ENCODE peak calls at places on chromosomes 6 and 20, in eight cellular contexts. One of them, this sample, is unnamed.
A peak's percentile ranks its signal among the peaks of the same experiment; 100 is the strongest.

GRCh38 chr6:25601797-25602679 is 50.0 kb upstream of the SCGN start:
- DNase-seq in CD4-positive, alpha-beta T cell: no peak
- DNase-seq in mucosa of descending colon: no peak
- DNase-seq in colonic mucosa: no peak
- DNase-seq in epithelial cell of esophagus: peak; percentile 63
- DNase-seq in endothelial cell: no peak
- DNase-seq in fibroblast of the aortic adventitia: peak; percentile 86
- DNase-seq in adrenal gland: no peak
- DNase-seq in this sample: no peak

GRCh38 chr6:33935439-33936080 is 131.8 kb upstream of the MLN start:
- DNase-seq in mucosa of descending colon: no peak
- DNase-seq in endothelial cell: no peak
- DNase-seq in colonic mucosa: no peak
- DNase-seq in adrenal gland: no peak
- DNase-seq in epithelial cell of esophagus: no peak
- DNase-seq in fibroblast of the aortic adventitia: no peak
- DNase-seq in CD4-positive, alpha-beta T cell: no peak
- DNase-seq in this sample: peak; percentile 58

GRCh38 chr20:53141651-53142050 is 169.5 kb downstream of the TSHZ2 start:
- DNase-seq in mucosa of descending colon: no peak
- DNase-seq in epithelial cell of esophagus: no peak
- DNase-seq in endothelial cell: no peak
- DNase-seq in fibroblast of the aortic adventitia: no peak
- DNase-seq in CD4-positive, alpha-beta T cell: no peak
- DNase-seq in adrenal gland: no peak
- DNase-seq in colonic mucosa: no peak
- DNase-seq in this sample: no peak

GRCh38 chr6:23656257-23656731 is 469.7 kb upstream of the NRSN1 start:
- DNase-seq in fibroblast of the aortic adventitia: no peak
- DNase-seq in adrenal gland: no peak
- DNase-seq in epithelial cell of esophagus: no peak
- DNase-seq in mucosa of descending colon: no peak
- DNase-seq in CD4-positive, alpha-beta T cell: no peak
- DNase-seq in endothelial cell: no peak
- DNase-seq in colonic mucosa: no peak
- DNase-seq in this sample: peak; percentile 20

GRCh38 chr6:42378125-42378524 is 73.6 kb downstream of the TRERF1 start:
- DNase-seq in epithelial cell of esophagus: no peak
- DNase-seq in mucosa of descending colon: no peak
- DNase-seq in adrenal gland: no peak
- DNase-seq in CD4-positive, alpha-beta T cell: no peak
- DNase-seq in fibroblast of the aortic adventitia: no peak
- DNase-seq in colonic mucosa: no peak
- DNase-seq in endothelial cell: no peak
- DNase-seq in this sample: no peak

GRCh38 chr6:41467627-41468404 is 78.4 kb upstream of the FOXP4 start:
- DNase-seq in fibroblast of the aortic adventitia: no peak
- DNase-seq in adrenal gland: no peak
- DNase-seq in CD4-positive, alpha-beta T cell: no peak
- DNase-seq in colonic mucosa: no peak
- DNase-seq in epithelial cell of esophagus: no peak
- DNase-seq in endothelial cell: no peak
- DNase-seq in mucosa of descending colon: no peak
- DNase-seq in this sample: no peak

GRCh38 chr6:169340395-169340794 is 86.7 kb upstream of the THBS2 start:
- DNase-seq in adrenal gland: peak; percentile 76
- DNase-seq in epithelial cell of esophagus: peak; percentile 81
- DNase-seq in fibroblast of the aortic adventitia: no peak
- DNase-seq in mucosa of descending colon: no peak
- DNase-seq in colonic mucosa: peak; percentile 38
- DNase-seq in CD4-positive, alpha-beta T cell: no peak
- DNase-seq in endothelial cell: no peak
- DNase-seq in this sample: no peak

GRCh38 chr6:36979343-36979742 is 6.7 kb downstream of the MTCH1 start:
- DNase-seq in mucosa of descending colon: no peak
- DNase-seq in endothelial cell: no peak
- DNase-seq in adrenal gland: peak; percentile 67
- DNase-seq in epithelial cell of esophagus: peak; percentile 57
- DNase-seq in fibroblast of the aortic adventitia: peak; percentile 75
- DNase-seq in colonic mucosa: peak; percentile 34
- DNase-seq in CD4-positive, alpha-beta T cell: peak; percentile 35
- DNase-seq in this sample: no peak

GRCh38 chr6:92849636-92850035 is 569.7 kb downstream of the EPHA7 start:
- DNase-seq in colonic mucosa: no peak
- DNase-seq in mucosa of descending colon: no peak
- DNase-seq in epithelial cell of esophagus: peak; percentile 81
- DNase-seq in endothelial cell: no peak
- DNase-seq in CD4-positive, alpha-beta T cell: no peak
- DNase-seq in adrenal gland: no peak
- DNase-seq in fibroblast of the aortic adventitia: no peak
- DNase-seq in this sample: no peak

GRCh38 chr20:21702001-21702400 is 3.5 kb upstream of the PAX1 start:
- DNase-seq in CD4-positive, alpha-beta T cell: no peak
- DNase-seq in adrenal gland: no peak
- DNase-seq in colonic mucosa: no peak
- DNase-seq in fibroblast of the aortic adventitia: no peak
- DNase-seq in endothelial cell: no peak
- DNase-seq in epithelial cell of esophagus: no peak
- DNase-seq in mucosa of descending colon: no peak
- DNase-seq in this sample: no peak

DNA sequence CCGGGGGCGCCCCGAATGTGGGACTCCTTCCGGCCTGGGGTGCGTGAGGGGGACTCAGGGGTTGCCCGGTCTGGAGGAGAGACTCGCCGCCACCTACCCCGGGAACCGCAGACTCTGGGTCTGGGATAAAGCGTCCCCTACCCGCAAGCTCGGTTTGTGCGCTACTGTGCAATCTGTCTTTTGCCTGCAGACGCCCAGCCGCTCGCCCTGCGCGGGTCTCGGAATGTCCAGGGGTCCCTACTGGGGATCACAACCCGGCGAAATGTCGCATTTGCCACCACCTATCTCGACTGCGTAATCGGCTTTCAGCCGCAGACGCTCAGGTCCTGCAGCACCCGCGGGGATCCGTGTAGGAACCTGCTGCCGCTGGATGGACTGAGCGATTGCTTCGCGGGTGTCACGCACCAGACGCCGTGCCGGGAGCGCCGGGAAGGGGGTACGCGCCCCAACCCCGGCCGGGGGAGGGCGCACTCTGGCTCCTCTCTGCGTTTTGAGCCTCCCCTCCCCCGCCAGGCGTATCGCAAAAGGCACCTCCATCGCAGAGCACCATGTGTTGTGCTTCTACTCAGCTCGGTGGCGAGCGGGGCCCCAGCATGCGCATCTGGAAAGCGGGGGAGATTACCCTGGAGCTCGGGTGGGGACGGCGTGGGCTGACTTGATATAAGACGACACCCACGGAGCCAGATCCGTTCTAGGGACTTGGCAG is 824 bp upstream of the PTPRA start:
- DNase-seq in CD4-positive, alpha-beta T cell: peak; percentile 73
- DNase-seq in adrenal gland: peak; percentile 66
- DNase-seq in fibroblast of the aortic adventitia: peak; percentile 43
- DNase-seq in endothelial cell: peak; percentile 43
- DNase-seq in epithelial cell of esophagus: peak; percentile 70
- DNase-seq in mucosa of descending colon: peak; percentile 82
- DNase-seq in colonic mucosa: peak; percentile 76
- DNase-seq in this sample: peak; percentile 67
- TF ChIP-seq CTCF in CD4-positive, alpha-beta T cell: peak; percentile 52
- TF ChIP-seq CTCF in adrenal gland: no peak
- TF ChIP-seq CTCF in fibroblast of the aortic adventitia: peak; percentile 19
- TF ChIP-seq CTCF in endothelial cell: no peak
- TF ChIP-seq CTCF in epithelial cell of esophagus: peak; percentile 29
- TF ChIP-seq CTCF in mucosa of descending colon: no peak
- TF ChIP-seq CTCF in colonic mucosa: no peak
- TF ChIP-seq CTCF in this sample: no peak

GRCh38 chr20:60209048-60209447 is 250.8 kb downstream of the CDH26 start:
- DNase-seq in endothelial cell: no peak
- DNase-seq in epithelial cell of esophagus: no peak
- DNase-seq in colonic mucosa: no peak
- DNase-seq in CD4-positive, alpha-beta T cell: no peak
- DNase-seq in mucosa of descending colon: no peak
- DNase-seq in adrenal gland: no peak
- DNase-seq in fibroblast of the aortic adventitia: no peak
- DNase-seq in this sample: no peak

GRCh38 chr20:60211618-60212463 is 253.6 kb downstream of the CDH26 start:
- DNase-seq in fibroblast of the aortic adventitia: no peak
- DNase-seq in mucosa of descending colon: no peak
- DNase-seq in endothelial cell: no peak
- DNase-seq in colonic mucosa: no peak
- DNase-seq in epithelial cell of esophagus: no peak
- DNase-seq in CD4-positive, alpha-beta T cell: no peak
- DNase-seq in adrenal gland: no peak
- DNase-seq in this sample: no peak

GRCh38 chr20:60212695-60213094 is 254.5 kb downstream of the CDH26 start:
- DNase-seq in epithelial cell of esophagus: no peak
- DNase-seq in CD4-positive, alpha-beta T cell: no peak
- DNase-seq in fibroblast of the aortic adventitia: no peak
- DNase-seq in mucosa of descending colon: no peak
- DNase-seq in endothelial cell: no peak
- DNase-seq in adrenal gland: no peak
- DNase-seq in colonic mucosa: no peak
- DNase-seq in this sample: no peak

GRCh38 chr20:60213126-60213893 is 255.1 kb downstream of the CDH26 start:
- DNase-seq in CD4-positive, alpha-beta T cell: no peak
- DNase-seq in endothelial cell: no peak
- DNase-seq in epithelial cell of esophagus: no peak
- DNase-seq in fibroblast of the aortic adventitia: no peak
- DNase-seq in mucosa of descending colon: no peak
- DNase-seq in adrenal gland: no peak
- DNase-seq in colonic mucosa: no peak
- DNase-seq in this sample: no peak

DNA sequence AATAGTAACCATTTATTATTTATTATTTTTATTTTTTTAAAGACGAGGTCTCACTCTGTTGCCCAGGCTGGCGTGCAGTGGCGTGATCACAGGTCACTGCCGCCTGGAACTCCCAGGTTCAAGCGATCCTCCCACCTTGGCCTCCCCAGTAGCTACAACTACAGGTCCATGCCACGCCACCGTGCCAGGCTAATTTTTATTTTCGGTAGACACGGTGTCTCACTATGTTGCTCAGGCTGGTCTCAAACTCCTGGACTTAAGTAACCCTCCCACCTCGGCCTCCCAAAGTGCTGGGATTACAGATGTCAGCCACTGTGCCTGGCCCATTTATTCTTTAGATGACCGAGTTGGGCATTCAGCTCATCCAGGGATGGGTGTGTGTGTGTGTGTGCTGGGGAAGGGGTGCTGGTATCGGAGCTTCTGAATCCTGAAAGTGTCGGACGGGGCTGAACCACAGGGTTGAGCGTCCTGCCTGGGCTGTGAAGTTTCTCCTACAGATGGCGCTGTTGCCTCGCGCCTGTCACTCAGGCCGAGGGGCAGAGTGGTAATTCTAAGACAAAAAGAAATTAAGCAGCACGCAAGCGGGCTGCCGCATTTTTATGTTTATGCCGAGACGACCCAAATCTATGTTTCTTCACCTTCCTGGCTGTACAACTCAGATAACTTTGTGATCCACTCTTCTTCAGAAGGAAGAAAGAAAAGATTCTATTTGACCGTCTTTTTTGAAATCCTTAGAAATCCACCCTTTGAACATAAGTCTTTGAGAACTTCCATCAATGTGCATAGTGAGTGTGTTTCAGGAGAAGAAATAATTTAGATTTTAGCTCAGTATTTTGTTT is 252.8 kb downstream of the CDH26 start:
- DNase-seq in endothelial cell: peak; percentile 84
- DNase-seq in adrenal gland: peak; percentile 74
- DNase-seq in epithelial cell of esophagus: peak; percentile 66
- DNase-seq in fibroblast of the aortic adventitia: peak; percentile 67
- DNase-seq in CD4-positive, alpha-beta T cell: peak; percentile 38
- DNase-seq in mucosa of descending colon: no peak
- DNase-seq in colonic mucosa: peak; percentile 49
- DNase-seq in this sample: peak; percentile 84
- TF ChIP-seq CTCF in endothelial cell: peak; percentile 86
- TF ChIP-seq CTCF in adrenal gland: peak; percentile 88
- TF ChIP-seq CTCF in epithelial cell of esophagus: peak; percentile 94
- TF ChIP-seq CTCF in fibroblast of the aortic adventitia: peak; percentile 96
- TF ChIP-seq CTCF in CD4-positive, alpha-beta T cell: peak; percentile 70
- TF ChIP-seq CTCF in mucosa of descending colon: peak; percentile 60
- TF ChIP-seq CTCF in colonic mucosa: peak; percentile 74
- TF ChIP-seq CTCF in this sample: peak; percentile 86

DNA sequence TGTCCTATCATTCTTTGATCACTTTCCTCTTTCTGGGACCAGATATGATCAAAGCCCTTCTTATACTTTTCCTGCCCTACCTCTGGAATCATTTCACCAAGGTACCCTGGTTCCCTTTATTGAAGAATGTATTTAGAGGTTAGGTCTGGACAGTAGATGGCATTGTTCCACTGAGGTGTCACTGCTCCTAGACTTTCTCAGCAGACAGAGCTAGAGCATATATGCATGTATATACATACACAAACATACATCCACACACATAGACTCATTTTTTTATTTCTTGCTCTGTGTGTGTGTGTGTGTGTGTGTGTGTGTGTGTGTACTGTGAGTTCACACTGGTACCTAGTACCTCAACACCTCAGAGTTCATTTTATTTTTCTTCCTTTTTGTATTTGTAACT is 40.9 kb downstream of the PTPRA start:
- DNase-seq in CD4-positive, alpha-beta T cell: no peak
- DNase-seq in adrenal gland: no peak
- DNase-seq in mucosa of descending colon: no peak
- DNase-seq in fibroblast of the aortic adventitia: no peak
- DNase-seq in epithelial cell of esophagus: peak; percentile 50
- DNase-seq in endothelial cell: no peak
- DNase-seq in colonic mucosa: no peak
- DNase-seq in this sample: no peak
- TF ChIP-seq CTCF in CD4-positive, alpha-beta T cell: no peak
- TF ChIP-seq CTCF in adrenal gland: no peak
- TF ChIP-seq CTCF in mucosa of descending colon: no peak
- TF ChIP-seq CTCF in fibroblast of the aortic adventitia: no peak
- TF ChIP-seq CTCF in epithelial cell of esophagus: peak; percentile 42
- TF ChIP-seq CTCF in endothelial cell: no peak
- TF ChIP-seq CTCF in colonic mucosa: no peak
- TF ChIP-seq CTCF in this sample: no peak

DNA sequence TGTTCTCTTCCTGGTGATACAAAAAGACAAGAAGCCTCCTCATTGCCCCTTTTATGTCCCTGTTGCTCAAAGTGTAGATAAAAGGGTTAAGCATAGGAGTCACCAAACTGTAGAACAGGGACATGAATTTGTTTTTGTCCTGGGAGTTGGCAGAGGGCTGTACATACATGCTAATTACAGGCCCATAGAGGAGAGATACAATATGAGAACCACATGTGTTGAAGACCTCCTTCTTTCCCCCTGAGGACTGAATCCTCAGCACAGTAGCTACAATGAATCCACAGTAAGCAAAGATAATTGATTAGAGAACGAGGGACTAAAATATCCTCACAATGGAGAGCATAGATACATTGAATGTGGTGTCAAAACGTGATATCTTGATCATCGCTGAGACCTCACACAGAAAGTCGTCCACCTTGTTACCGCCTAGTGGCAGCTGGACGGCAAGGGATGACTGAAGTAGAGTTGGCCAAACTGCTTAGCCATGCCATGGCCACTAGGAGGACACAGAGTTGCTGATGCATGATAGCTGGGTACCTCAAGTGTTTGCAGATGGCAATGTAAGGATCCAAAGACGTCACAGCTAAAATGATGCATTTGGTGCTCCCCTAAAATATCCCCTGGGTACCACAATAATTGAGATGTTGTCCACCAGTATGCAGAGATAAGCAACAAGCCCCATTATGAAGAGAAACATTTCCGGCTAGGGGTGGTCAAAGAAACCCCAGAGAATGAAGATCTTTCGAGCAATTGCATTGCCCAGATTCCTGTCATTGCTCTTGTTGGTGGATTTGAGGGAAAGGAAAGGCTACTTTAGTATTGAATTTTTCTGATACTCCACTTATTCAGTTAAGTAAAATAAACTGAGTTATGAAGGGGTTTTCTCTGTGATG is 15.0 kb downstream of the OR2B3 start:
- DNase-seq in colonic mucosa: peak; percentile 20
- DNase-seq in mucosa of descending colon: no peak
- DNase-seq in CD4-positive, alpha-beta T cell: no peak
- DNase-seq in fibroblast of the aortic adventitia: peak; percentile 1
- DNase-seq in epithelial cell of esophagus: peak; percentile 63
- DNase-seq in adrenal gland: peak; percentile 23
- DNase-seq in endothelial cell: peak; percentile 52
- DNase-seq in this sample: peak; percentile 38
- TF ChIP-seq CTCF in colonic mucosa: peak; percentile 39
- TF ChIP-seq CTCF in mucosa of descending colon: no peak
- TF ChIP-seq CTCF in CD4-positive, alpha-beta T cell: no peak
- TF ChIP-seq CTCF in fibroblast of the aortic adventitia: peak; percentile 39
- TF ChIP-seq CTCF in epithelial cell of esophagus: peak; percentile 73
- TF ChIP-seq CTCF in adrenal gland: peak; percentile 26
- TF ChIP-seq CTCF in endothelial cell: peak; percentile 85
- TF ChIP-seq CTCF in this sample: peak; percentile 82